ENCODE peak calls at places on chromosomes 3 and 15, in seven cellular contexts. One of them, this sample, is unnamed.

GRCh38 chr3:7813412-7813811 is 688.2 kb upstream of the LMCD1 start:
- DNase-seq in natural killer cell: no peak
- DNase-seq in activated CD8-positive, alpha-beta T cell treated with anti-CD3 and anti-CD28 coated beads for 36 hours: no peak
- DNase-seq in esophagus squamous epithelium: no peak
- DNase-seq in spleen: no peak
- DNase-seq in DND-41: no peak
- DNase-seq in heart left ventricle: no peak
- DNase-seq in this sample: no peak

GRCh38 chr3:173191611-173192010 is 50.6 kb upstream of the SPATA16 start:
- DNase-seq in activated CD8-positive, alpha-beta T cell treated with anti-CD3 and anti-CD28 coated beads for 36 hours: no peak
- DNase-seq in spleen: no peak
- DNase-seq in DND-41: no peak
- DNase-seq in heart left ventricle: no peak
- DNase-seq in natural killer cell: no peak
- DNase-seq in esophagus squamous epithelium: no peak
- DNase-seq in this sample: no peak

GRCh38 chr3:81545572-81545971 is 215.9 kb downstream of the GBE1 start:
- DNase-seq in DND-41: no peak
- DNase-seq in activated CD8-positive, alpha-beta T cell treated with anti-CD3 and anti-CD28 coated beads for 36 hours: no peak
- DNase-seq in esophagus squamous epithelium: no peak
- DNase-seq in spleen: no peak
- DNase-seq in heart left ventricle: no peak
- DNase-seq in natural killer cell: no peak
- DNase-seq in this sample: no peak

GRCh38 chr3:184391266-184391665 is 11.4 kb downstream of the CHRD start:
- DNase-seq in natural killer cell: no peak
- DNase-seq in activated CD8-positive, alpha-beta T cell treated with anti-CD3 and anti-CD28 coated beads for 36 hours: no peak
- DNase-seq in heart left ventricle: no peak
- DNase-seq in esophagus squamous epithelium: no peak
- DNase-seq in spleen: no peak
- DNase-seq in DND-41: no peak
- DNase-seq in this sample: no peak

GRCh38 chr3:21846976-21847375 is 96.0 kb upstream of the ZNF385D start:
- DNase-seq in DND-41: no peak
- DNase-seq in heart left ventricle: no peak
- DNase-seq in natural killer cell: no peak
- DNase-seq in activated CD8-positive, alpha-beta T cell treated with anti-CD3 and anti-CD28 coated beads for 36 hours: no peak
- DNase-seq in esophagus squamous epithelium: no peak
- DNase-seq in spleen: no peak
- DNase-seq in this sample: no peak

GRCh38 chr3:99929409-99930139 is 111.9 kb downstream of the CMSS1 start:
- DNase-seq in heart left ventricle: no peak
- DNase-seq in natural killer cell: no peak
- DNase-seq in esophagus squamous epithelium: no peak
- DNase-seq in activated CD8-positive, alpha-beta T cell treated with anti-CD3 and anti-CD28 coated beads for 36 hours: no peak
- DNase-seq in spleen: no peak
- DNase-seq in DND-41: no peak
- DNase-seq in this sample: no peak

GRCh38 chr15:88396382-88396781 is 70.8 kb downstream of the MRPL46 start:
- DNase-seq in esophagus squamous epithelium: no peak
- DNase-seq in heart left ventricle: no peak
- DNase-seq in spleen: no peak
- DNase-seq in natural killer cell: no peak
- DNase-seq in DND-41: peak
- DNase-seq in activated CD8-positive, alpha-beta T cell treated with anti-CD3 and anti-CD28 coated beads for 36 hours: no peak
- DNase-seq in this sample: no peak

GRCh38 chr15:74710349-74711094 is 14.7 kb upstream of the EDC3 start:
- DNase-seq in natural killer cell: no peak
- DNase-seq in DND-41: no peak
- DNase-seq in heart left ventricle: no peak
- DNase-seq in activated CD8-positive, alpha-beta T cell treated with anti-CD3 and anti-CD28 coated beads for 36 hours: no peak
- DNase-seq in spleen: no peak
- DNase-seq in esophagus squamous epithelium: no peak
- DNase-seq in this sample: no peak

GRCh38 chr15:51161491-51162260 is 67.0 kb upstream of the TNFAIP8L3 start:
- DNase-seq in heart left ventricle: no peak
- DNase-seq in spleen: no peak
- DNase-seq in esophagus squamous epithelium: no peak
- DNase-seq in DND-41: no peak
- DNase-seq in activated CD8-positive, alpha-beta T cell treated with anti-CD3 and anti-CD28 coated beads for 36 hours: no peak
- DNase-seq in natural killer cell: no peak
- DNase-seq in this sample: no peak

GRCh38 chr3:58776231-58776630 is 109.7 kb upstream of the FAM3D start:
- DNase-seq in esophagus squamous epithelium: no peak
- DNase-seq in natural killer cell: no peak
- DNase-seq in spleen: no peak
- DNase-seq in DND-41: no peak
- DNase-seq in heart left ventricle: no peak
- DNase-seq in activated CD8-positive, alpha-beta T cell treated with anti-CD3 and anti-CD28 coated beads for 36 hours: no peak
- DNase-seq in this sample: no peak

GRCh38 chr3:88921986-88922385 is 185.4 kb upstream of the EPHA3 start:
- DNase-seq in spleen: no peak
- DNase-seq in DND-41: no peak
- DNase-seq in natural killer cell: no peak
- DNase-seq in activated CD8-positive, alpha-beta T cell treated with anti-CD3 and anti-CD28 coated beads for 36 hours: no peak
- DNase-seq in heart left ventricle: no peak
- DNase-seq in esophagus squamous epithelium: no peak
- DNase-seq in this sample: no peak

GRCh38 chr3:42476225-42477160 is 25.9 kb upstream of the VIPR1 start:
- DNase-seq in natural killer cell: no peak
- DNase-seq in spleen: no peak
- DNase-seq in DND-41: no peak
- DNase-seq in heart left ventricle: no peak
- DNase-seq in activated CD8-positive, alpha-beta T cell treated with anti-CD3 and anti-CD28 coated beads for 36 hours: no peak
- DNase-seq in esophagus squamous epithelium: no peak
- DNase-seq in this sample: no peak

GRCh38 chr3:112582242-112582874 is 20.5 kb downstream of the SLC35A5 start:
- DNase-seq in spleen: no peak
- DNase-seq in natural killer cell: no peak
- DNase-seq in heart left ventricle: no peak
- DNase-seq in activated CD8-positive, alpha-beta T cell treated with anti-CD3 and anti-CD28 coated beads for 36 hours: peak
- DNase-seq in DND-41: peak
- DNase-seq in esophagus squamous epithelium: no peak
- DNase-seq in this sample: no peak

GRCh38 chr3:45011756-45012441 is 14.2 kb upstream of the CLEC3B start:
- DNase-seq in activated CD8-positive, alpha-beta T cell treated with anti-CD3 and anti-CD28 coated beads for 36 hours: no peak
- DNase-seq in heart left ventricle: peak
- DNase-seq in natural killer cell: no peak
- DNase-seq in spleen: no peak
- DNase-seq in DND-41: no peak
- DNase-seq in esophagus squamous epithelium: no peak
- DNase-seq in this sample: no peak

GRCh38 chr3:146160233-146160963 is 586 bp downstream of the PLOD2 start:
- DNase-seq in DND-41: no peak
- DNase-seq in spleen: no peak
- DNase-seq in natural killer cell: no peak
- DNase-seq in heart left ventricle: peak
- DNase-seq in esophagus squamous epithelium: no peak
- DNase-seq in activated CD8-positive, alpha-beta T cell treated with anti-CD3 and anti-CD28 coated beads for 36 hours: peak
- DNase-seq in this sample: peak

GRCh38 chr15:45648521-45649200 is 13.8 kb downstream of the SQOR start:
- DNase-seq in heart left ventricle: no peak
- DNase-seq in activated CD8-positive, alpha-beta T cell treated with anti-CD3 and anti-CD28 coated beads for 36 hours: no peak
- DNase-seq in DND-41: no peak
- DNase-seq in spleen: no peak
- DNase-seq in natural killer cell: no peak
- DNase-seq in esophagus squamous epithelium: no peak
- DNase-seq in this sample: no peak

GRCh38 chr15:66253296-66253642 is 281 bp downstream of the MEGF11 start:
- DNase-seq in DND-41: no peak
- DNase-seq in natural killer cell: no peak
- DNase-seq in esophagus squamous epithelium: no peak
- DNase-seq in heart left ventricle: no peak
- DNase-seq in spleen: no peak
- DNase-seq in activated CD8-positive, alpha-beta T cell treated with anti-CD3 and anti-CD28 coated beads for 36 hours: no peak
- DNase-seq in this sample: no peak

GRCh38 chr3:155676252-155676981 is 68.5 kb downstream of the PLCH1 start:
- DNase-seq in activated CD8-positive, alpha-beta T cell treated with anti-CD3 and anti-CD28 coated beads for 36 hours: no peak
- DNase-seq in natural killer cell: no peak
- DNase-seq in DND-41: no peak
- DNase-seq in spleen: no peak
- DNase-seq in heart left ventricle: no peak
- DNase-seq in esophagus squamous epithelium: no peak
- DNase-seq in this sample: no peak

GRCh38 chr3:152910211-152910610 is 75.3 kb downstream of the P2RY1 start:
- DNase-seq in DND-41: no peak
- DNase-seq in esophagus squamous epithelium: no peak
- DNase-seq in spleen: no peak
- DNase-seq in heart left ventricle: no peak
- DNase-seq in activated CD8-positive, alpha-beta T cell treated with anti-CD3 and anti-CD28 coated beads for 36 hours: no peak
- DNase-seq in natural killer cell: no peak
- DNase-seq in this sample: no peak

GRCh38 chr3:189144645-189145044 is 27.1 kb upstream of the TPRG1 start:
- DNase-seq in spleen: no peak
- DNase-seq in esophagus squamous epithelium: no peak
- DNase-seq in heart left ventricle: no peak
- DNase-seq in natural killer cell: no peak
- DNase-seq in DND-41: peak
- DNase-seq in activated CD8-positive, alpha-beta T cell treated with anti-CD3 and anti-CD28 coated beads for 36 hours: peak
- DNase-seq in this sample: no peak

GRCh38 chr3:191681198-191681597 is 220.2 kb downstream of the PYDC2 start:
- DNase-seq in spleen: no peak
- DNase-seq in DND-41: no peak
- DNase-seq in esophagus squamous epithelium: no peak
- DNase-seq in heart left ventricle: no peak
- DNase-seq in activated CD8-positive, alpha-beta T cell treated with anti-CD3 and anti-CD28 coated beads for 36 hours: no peak
- DNase-seq in natural killer cell: no peak
- DNase-seq in this sample: no peak

GRCh38 chr15:28132524-28133275 is 33.6 kb upstream of the OCA2 start:
- DNase-seq in spleen: no peak
- DNase-seq in activated CD8-positive, alpha-beta T cell treated with anti-CD3 and anti-CD28 coated beads for 36 hours: no peak
- DNase-seq in heart left ventricle: no peak
- DNase-seq in DND-41: no peak
- DNase-seq in esophagus squamous epithelium: no peak
- DNase-seq in natural killer cell: no peak
- DNase-seq in this sample: no peak

GRCh38 chr3:127473244-127474024 is 117.1 kb downstream of the TPRA1 start:
- DNase-seq in activated CD8-positive, alpha-beta T cell treated with anti-CD3 and anti-CD28 coated beads for 36 hours: peak
- DNase-seq in DND-41: peak
- DNase-seq in heart left ventricle: no peak
- DNase-seq in esophagus squamous epithelium: no peak
- DNase-seq in natural killer cell: no peak
- DNase-seq in spleen: no peak
- DNase-seq in this sample: no peak

GRCh38 chr3:128242818-128243601 is 89.7 kb downstream of the EEFSEC start:
- DNase-seq in spleen: no peak
- DNase-seq in activated CD8-positive, alpha-beta T cell treated with anti-CD3 and anti-CD28 coated beads for 36 hours: peak
- DNase-seq in esophagus squamous epithelium: no peak
- DNase-seq in DND-41: peak
- DNase-seq in heart left ventricle: no peak
- DNase-seq in natural killer cell: no peak
- DNase-seq in this sample: no peak

GRCh38 chr3:148625991-148626390 is 71.7 kb upstream of the AGTR1 start:
- DNase-seq in esophagus squamous epithelium: no peak
- DNase-seq in DND-41: no peak
- DNase-seq in heart left ventricle: no peak
- DNase-seq in spleen: no peak
- DNase-seq in natural killer cell: no peak
- DNase-seq in activated CD8-positive, alpha-beta T cell treated with anti-CD3 and anti-CD28 coated beads for 36 hours: no peak
- DNase-seq in this sample: no peak

GRCh38 chr3:148629006-148629405 is 68.7 kb upstream of the AGTR1 start:
- DNase-seq in esophagus squamous epithelium: no peak
- DNase-seq in natural killer cell: no peak
- DNase-seq in spleen: no peak
- DNase-seq in DND-41: no peak
- DNase-seq in activated CD8-positive, alpha-beta T cell treated with anti-CD3 and anti-CD28 coated beads for 36 hours: no peak
- DNase-seq in heart left ventricle: no peak
- DNase-seq in this sample: no peak

GRCh38 chr3:148631124-148631903 is 66.4 kb upstream of the AGTR1 start:
- DNase-seq in esophagus squamous epithelium: no peak
- DNase-seq in heart left ventricle: no peak
- DNase-seq in activated CD8-positive, alpha-beta T cell treated with anti-CD3 and anti-CD28 coated beads for 36 hours: no peak
- DNase-seq in natural killer cell: no peak
- DNase-seq in spleen: no peak
- DNase-seq in DND-41: no peak
- DNase-seq in this sample: no peak
- TF ChIP-seq CTCF in esophagus squamous epithelium: no peak
- TF ChIP-seq CTCF in heart left ventricle: no peak
- TF ChIP-seq CTCF in activated CD8-positive, alpha-beta T cell treated with anti-CD3 and anti-CD28 coated beads for 36 hours: no peak
- TF ChIP-seq CTCF in natural killer cell: no peak
- TF ChIP-seq CTCF in spleen: no peak
- TF ChIP-seq CTCF in DND-41: peak
- TF ChIP-seq CTCF in this sample: peak

GRCh38 chr3:11651900-11652299 is 8.2 kb upstream of the VGLL4 start:
- DNase-seq in esophagus squamous epithelium: no peak
- DNase-seq in natural killer cell: no peak
- DNase-seq in heart left ventricle: no peak
- DNase-seq in spleen: no peak
- DNase-seq in activated CD8-positive, alpha-beta T cell treated with anti-CD3 and anti-CD28 coated beads for 36 hours: no peak
- DNase-seq in DND-41: no peak
- DNase-seq in this sample: no peak
- TF ChIP-seq CTCF in esophagus squamous epithelium: no peak
- TF ChIP-seq CTCF in natural killer cell: peak
- TF ChIP-seq CTCF in heart left ventricle: peak
- TF ChIP-seq CTCF in spleen: peak
- TF ChIP-seq CTCF in activated CD8-positive, alpha-beta T cell treated with anti-CD3 and anti-CD28 coated beads for 36 hours: peak
- TF ChIP-seq CTCF in DND-41: peak
- TF ChIP-seq CTCF in this sample: peak

GRCh38 chr15:48603123-48603500 is 42.4 kb downstream of the FBN1 start:
- DNase-seq in heart left ventricle: no peak
- DNase-seq in DND-41: no peak
- DNase-seq in activated CD8-positive, alpha-beta T cell treated with anti-CD3 and anti-CD28 coated beads for 36 hours: no peak
- DNase-seq in spleen: no peak
- DNase-seq in natural killer cell: no peak
- DNase-seq in esophagus squamous epithelium: no peak
- DNase-seq in this sample: no peak
- TF ChIP-seq CTCF in heart left ventricle: no peak
- TF ChIP-seq CTCF in DND-41: no peak
- TF ChIP-seq CTCF in activated CD8-positive, alpha-beta T cell treated with anti-CD3 and anti-CD28 coated beads for 36 hours: no peak
- TF ChIP-seq CTCF in spleen: no peak
- TF ChIP-seq CTCF in natural killer cell: no peak
- TF ChIP-seq CTCF in esophagus squamous epithelium: no peak
- TF ChIP-seq CTCF in this sample: no peak

GRCh38 chr3:69205385-69205784 is 83.0 kb upstream of the LMOD3 start:
- DNase-seq in esophagus squamous epithelium: no peak
- DNase-seq in DND-41: no peak
- DNase-seq in activated CD8-positive, alpha-beta T cell treated with anti-CD3 and anti-CD28 coated beads for 36 hours: peak
- DNase-seq in natural killer cell: no peak
- DNase-seq in heart left ventricle: no peak
- DNase-seq in spleen: no peak
- DNase-seq in this sample: no peak

GRCh38 chr3:69201658-69202057 is 79.3 kb upstream of the LMOD3 start:
- DNase-seq in DND-41: no peak
- DNase-seq in esophagus squamous epithelium: no peak
- DNase-seq in heart left ventricle: no peak
- DNase-seq in natural killer cell: no peak
- DNase-seq in activated CD8-positive, alpha-beta T cell treated with anti-CD3 and anti-CD28 coated beads for 36 hours: no peak
- DNase-seq in spleen: no peak
- DNase-seq in this sample: no peak

GRCh38 chr3:69207036-69207435 is 84.6 kb upstream of the LMOD3 start:
- DNase-seq in DND-41: no peak
- DNase-seq in natural killer cell: no peak
- DNase-seq in esophagus squamous epithelium: no peak
- DNase-seq in heart left ventricle: no peak
- DNase-seq in spleen: no peak
- DNase-seq in activated CD8-positive, alpha-beta T cell treated with anti-CD3 and anti-CD28 coated beads for 36 hours: no peak
- DNase-seq in this sample: no peak

GRCh38 chr3:69203631-69204314 is 81.4 kb upstream of the LMOD3 start:
- DNase-seq in spleen: no peak
- DNase-seq in DND-41: no peak
- DNase-seq in esophagus squamous epithelium: no peak
- DNase-seq in heart left ventricle: no peak
- DNase-seq in activated CD8-positive, alpha-beta T cell treated with anti-CD3 and anti-CD28 coated beads for 36 hours: no peak
- DNase-seq in natural killer cell: no peak
- DNase-seq in this sample: no peak

GRCh38 chr3:69204315-69204957 is 82.0 kb upstream of the LMOD3 start:
- DNase-seq in DND-41: no peak
- DNase-seq in activated CD8-positive, alpha-beta T cell treated with anti-CD3 and anti-CD28 coated beads for 36 hours: peak
- DNase-seq in spleen: no peak
- DNase-seq in esophagus squamous epithelium: no peak
- DNase-seq in natural killer cell: no peak
- DNase-seq in heart left ventricle: no peak
- DNase-seq in this sample: no peak
- TF ChIP-seq CTCF in DND-41: no peak
- TF ChIP-seq CTCF in activated CD8-positive, alpha-beta T cell treated with anti-CD3 and anti-CD28 coated beads for 36 hours: no peak
- TF ChIP-seq CTCF in spleen: no peak
- TF ChIP-seq CTCF in esophagus squamous epithelium: no peak
- TF ChIP-seq CTCF in natural killer cell: no peak
- TF ChIP-seq CTCF in heart left ventricle: no peak
- TF ChIP-seq CTCF in this sample: no peak

This sample was measured in type B pancreatic cell.